ENCODE peak calls at places on chromosomes 12 and 14, in four cellular contexts. One of them, this sample, is unnamed.
A peak's percentile ranks its signal among the peaks of the same experiment; 100 is the strongest.

GRCh38 chr12:109771746-109772621 is 58.4 kb downstream of the FAM222A start:
- DNase-seq in AG04449: no peak
- DNase-seq in HFF-Myc: no peak
- DNase-seq in thoracic aorta: no peak
- DNase-seq in this sample: no peak

GRCh38 chr12:3496964-3497363 is 6.0 kb downstream of the PRMT8 start:
- DNase-seq in AG04449: no peak
- DNase-seq in HFF-Myc: no peak
- DNase-seq in thoracic aorta: no peak
- DNase-seq in this sample: no peak

GRCh38 chr14:61575751-61576150 is 119.6 kb upstream of the HIF1A start:
- DNase-seq in AG04449: no peak
- DNase-seq in HFF-Myc: no peak
- DNase-seq in thoracic aorta: no peak
- DNase-seq in this sample: no peak

GRCh38 chr12:51205350-51205749 is 12.5 kb downstream of the POU6F1 start:
- DNase-seq in AG04449: no peak
- DNase-seq in HFF-Myc: no peak
- DNase-seq in thoracic aorta: no peak
- DNase-seq in this sample: no peak

GRCh38 chr12:122099280-122099749 is 20.8 kb downstream of the MLXIP start:
- DNase-seq in AG04449: no peak
- DNase-seq in HFF-Myc: no peak
- DNase-seq in thoracic aorta: no peak
- DNase-seq in this sample: no peak

GRCh38 chr14:77222546-77223225 is 41.1 kb downstream of the TMEM63C start:
- DNase-seq in AG04449: no peak
- DNase-seq in HFF-Myc: no peak
- DNase-seq in thoracic aorta: no peak
- DNase-seq in this sample: no peak

GRCh38 chr12:108838194-108839010 is 19.0 kb downstream of the SSH1 start:
- DNase-seq in AG04449: peak; percentile 100
- DNase-seq in HFF-Myc: peak; percentile 99
- DNase-seq in thoracic aorta: peak; percentile 83
- DNase-seq in this sample: peak; percentile 100

GRCh38 chr12:102026728-102027127 is 35.1 kb downstream of the WASHC3 start:
- DNase-seq in AG04449: no peak
- DNase-seq in HFF-Myc: no peak
- DNase-seq in thoracic aorta: no peak
- DNase-seq in this sample: no peak

GRCh38 chr12:130186631-130187269 is 24.5 kb downstream of the FZD10 start:
- DNase-seq in AG04449: no peak
- DNase-seq in HFF-Myc: no peak
- DNase-seq in thoracic aorta: no peak
- DNase-seq in this sample: no peak

GRCh38 chr14:63551338-63551737 is 8.2 kb upstream of the PPP2R5E start:
- DNase-seq in AG04449: no peak
- DNase-seq in HFF-Myc: no peak
- DNase-seq in thoracic aorta: no peak
- DNase-seq in this sample: no peak

GRCh38 chr14:21084988-21085853 is 13.2 kb downstream of the ZNF219 start:
- DNase-seq in AG04449: peak; percentile 72
- DNase-seq in HFF-Myc: no peak
- DNase-seq in thoracic aorta: no peak
- DNase-seq in this sample: peak; percentile 54

GRCh38 chr14:94924189-94924588 is 154.3 kb upstream of the GSC start:
- DNase-seq in AG04449: no peak
- DNase-seq in HFF-Myc: no peak
- DNase-seq in thoracic aorta: no peak
- DNase-seq in this sample: no peak

GRCh38 chr12:3229577-3229976 is 152.4 kb downstream of the TSPAN9 start:
- DNase-seq in AG04449: no peak
- DNase-seq in HFF-Myc: no peak
- DNase-seq in thoracic aorta: no peak
- DNase-seq in this sample: no peak

GRCh38 chr14:21255385-21256101 is 13.7 kb downstream of the HNRNPC start:
- DNase-seq in AG04449: no peak
- DNase-seq in HFF-Myc: no peak
- DNase-seq in thoracic aorta: no peak
- DNase-seq in this sample: no peak

GRCh38 chr12:145369-145960 is 68.5 kb downstream of the SLC6A12 start:
- DNase-seq in AG04449: no peak
- DNase-seq in HFF-Myc: no peak
- DNase-seq in thoracic aorta: no peak
- DNase-seq in this sample: no peak
- TF ChIP-seq CTCF in AG04449: no peak
- TF ChIP-seq CTCF in HFF-Myc: no peak
- TF ChIP-seq CTCF in thoracic aorta: no peak
- TF ChIP-seq CTCF in this sample: no peak

GRCh38 chr12:67648306-67649164 is at the start of gene DYRK2:
- DNase-seq in AG04449: no peak
- DNase-seq in HFF-Myc: no peak
- DNase-seq in thoracic aorta: peak; percentile 25
- DNase-seq in this sample: peak; percentile 44
- TF ChIP-seq CTCF in AG04449: peak; percentile 9
- TF ChIP-seq CTCF in HFF-Myc: no peak
- TF ChIP-seq CTCF in thoracic aorta: no peak
- TF ChIP-seq CTCF in this sample: no peak

GRCh38 chr12:79508622-79509021 is 182.1 kb downstream of the PAWR start:
- DNase-seq in AG04449: no peak
- DNase-seq in HFF-Myc: no peak
- DNase-seq in thoracic aorta: no peak
- DNase-seq in this sample: no peak
- TF ChIP-seq CTCF in AG04449: no peak
- TF ChIP-seq CTCF in HFF-Myc: no peak
- TF ChIP-seq CTCF in thoracic aorta: no peak
- TF ChIP-seq CTCF in this sample: no peak

DNA sequence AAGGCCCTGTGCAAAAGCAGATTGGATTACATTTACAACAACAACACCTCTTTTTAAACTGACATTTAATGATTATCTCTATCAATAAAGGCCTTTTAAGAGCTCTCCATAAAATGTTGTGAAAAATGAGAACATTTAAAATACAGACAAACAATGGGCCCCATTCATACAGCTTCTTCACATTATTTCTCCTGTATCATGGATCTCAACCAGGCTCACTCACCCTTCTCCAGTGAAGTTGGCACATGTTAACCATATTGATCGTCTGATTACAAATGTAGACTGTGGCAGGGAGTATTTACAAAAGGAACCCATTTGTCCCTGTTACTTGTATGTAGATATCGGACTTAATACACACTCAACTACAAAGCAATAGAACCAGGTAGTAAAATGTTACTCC is 220.2 kb upstream of the BTG1 start:
- DNase-seq in AG04449: no peak
- DNase-seq in HFF-Myc: no peak
- DNase-seq in thoracic aorta: no peak
- DNase-seq in this sample: no peak
- TF ChIP-seq CTCF in AG04449: no peak
- TF ChIP-seq CTCF in HFF-Myc: no peak
- TF ChIP-seq CTCF in thoracic aorta: no peak
- TF ChIP-seq CTCF in this sample: no peak

GRCh38 chr12:54967461-54967860 is 17.1 kb downstream of the TESPA1 start:
- DNase-seq in AG04449: no peak
- DNase-seq in HFF-Myc: no peak
- DNase-seq in thoracic aorta: no peak
- DNase-seq in this sample: no peak
- TF ChIP-seq CTCF in AG04449: no peak
- TF ChIP-seq CTCF in HFF-Myc: no peak
- TF ChIP-seq CTCF in thoracic aorta: no peak
- TF ChIP-seq CTCF in this sample: no peak

GRCh38 chr14:106378191-106378590 is 851.8 kb downstream of the TMEM121 start:
- DNase-seq in AG04449: no peak
- DNase-seq in HFF-Myc: no peak
- DNase-seq in thoracic aorta: no peak
- DNase-seq in this sample: no peak

GRCh38 chr14:106377432-106377831 is 851.0 kb downstream of the TMEM121 start:
- DNase-seq in AG04449: no peak
- DNase-seq in HFF-Myc: no peak
- DNase-seq in thoracic aorta: no peak
- DNase-seq in this sample: no peak

GRCh38 chr14:106372870-106373657 is 846.7 kb downstream of the TMEM121 start:
- DNase-seq in AG04449: no peak
- DNase-seq in HFF-Myc: no peak
- DNase-seq in thoracic aorta: no peak
- DNase-seq in this sample: no peak
- TF ChIP-seq CTCF in AG04449: no peak
- TF ChIP-seq CTCF in HFF-Myc: peak; percentile 34
- TF ChIP-seq CTCF in thoracic aorta: peak; percentile 9
- TF ChIP-seq CTCF in this sample: no peak

This sample was measured in AG09319.